ENCODE peak calls at places on chromosomes 3 and 15, in eight cellular contexts. L is KG1; W is HTR-8/SVneo; O is GM12865; N is iris pigment epithelial cell; E is lower lobe of right lung; A is stimulated activated CD4-positive, alpha-beta T cell treated with anti-CD3 and anti-CD28 coated beads, TNF-alpha, amount 100 ng/mL, for 1 hour; C is central memory CD4-positive, alpha-beta T cell. G is an unnamed sample.

GRCh38 chr3:127019449-127019848 is 36.5 kb downstream of the PLXNA1 start:
- DNase-seq in L (no peak), W (peak; percentile 27), O (no peak), N (peak; percentile 63), E (no peak), A (no peak), C (no peak), G (no peak)

GRCh38 chr15:76340198-76340801 is 3.7 kb downstream of the ISL2 start:
- DNase-seq in L (peak; percentile 22), W (no peak), O (peak; percentile 55), N (no peak), E (peak; percentile 52), A (no peak), C (no peak), G (peak; percentile 38)

GRCh38 chr15:75225951-75226732 is 24.5 kb downstream of the C15orf39 start:
- DNase-seq in L (no peak), W (no peak), O (no peak), N (no peak), E (no peak), A (no peak), C (no peak), G (no peak)

GRCh38 chr3:138768946-138769345 is 65.8 kb downstream of the PIK3CB start:
- DNase-seq in L (no peak), W (no peak), O (no peak), N (no peak), E (no peak), A (no peak), C (no peak), G (no peak)

GRCh38 chr3:59451041-59451763 is 401.4 kb upstream of the CFAP20DC start:
- DNase-seq in L (peak; percentile 22), W (no peak), O (peak; percentile 96), N (no peak), E (no peak), A (peak; percentile 39), C (peak; percentile 84), G (no peak)

GRCh38 chr15:78811825-78812183 is 540 bp upstream of the ADAMTS7 start:
- DNase-seq in L (no peak), W (no peak), O (no peak), N (no peak), E (peak; percentile 52), A (no peak), C (no peak), G (no peak)

GRCh38 chr15:100093211-100094126 is 248.3 kb downstream of the ADAMTS17 start:
- DNase-seq in L (no peak), W (no peak), O (no peak), N (peak; percentile 7), E (no peak), A (no peak), C (no peak), G (no peak)

GRCh38 chr3:148642214-148642613 is 55.5 kb upstream of the AGTR1 start:
- DNase-seq in L (no peak), W (no peak), O (no peak), N (peak; percentile 27), E (no peak), A (no peak), C (no peak), G (no peak)

GRCh38 chr15:89628791-89629715 is 26.2 kb downstream of the KIF7 start:
- DNase-seq in L (no peak), W (no peak), O (no peak), N (no peak), E (no peak), A (no peak), C (no peak), G (no peak)

GRCh38 chr15:84804005-84804803 is 13.0 kb upstream of the ALPK3 start:
- DNase-seq in L (no peak), W (no peak), O (no peak), N (no peak), E (no peak), A (no peak), C (no peak), G (no peak)

GRCh38 chr3:193711964-193712598 is 119.1 kb downstream of the OPA1 start:
- DNase-seq in L (no peak), W (no peak), O (no peak), N (no peak), E (no peak), A (no peak), C (no peak), G (peak; percentile 92)

GRCh38 chr15:47427463-47427862 is 289.8 kb upstream of the SEMA6D start:
- DNase-seq in L (no peak), W (no peak), O (no peak), N (no peak), E (no peak), A (no peak), C (no peak), G (no peak)

GRCh38 chr3:197257711-197258110 is 40.7 kb downstream of the DLG1 start:
- DNase-seq in L (no peak), W (no peak), O (no peak), N (no peak), E (no peak), A (no peak), C (no peak), G (no peak)

GRCh38 chr3:185733980-185734724 is 90.7 kb downstream of the IGF2BP2 start:
- DNase-seq in L (no peak), W (peak; percentile 73), O (peak; percentile 79), N (peak; percentile 91), E (no peak), A (no peak), C (no peak), G (peak; percentile 61)

GRCh38 chr15:98518823-98519561 is 129.3 kb upstream of the IGF1R start:
- DNase-seq in L (peak; percentile 66), W (peak; percentile 72), O (peak; percentile 76), N (peak; percentile 73), E (no peak), A (no peak), C (peak; percentile 39), G (peak; percentile 72)

GRCh38 chr3:70233112-70233511 is 79.3 kb downstream of the MDFIC2 start:
- DNase-seq in L (no peak), W (no peak), O (no peak), N (no peak), E (no peak), A (no peak), C (no peak), G (no peak)

GRCh38 chr3:139509631-139510030 is 29.9 kb downstream of the RBP1 start:
- DNase-seq in L (no peak), W (no peak), O (no peak), N (no peak), E (no peak), A (no peak), C (no peak), G (no peak)

GRCh38 chr3:4395448-4395847 is 71.6 kb downstream of the SUMF1 start:
- DNase-seq in L (no peak), W (no peak), O (no peak), N (peak; percentile 37), E (no peak), A (no peak), C (no peak), G (no peak)

GRCh38 chr3:4907050-4907449 is 72.2 kb upstream of the BHLHE40 start:
- DNase-seq in L (no peak), W (no peak), O (no peak), N (no peak), E (no peak), A (no peak), C (no peak), G (no peak)

GRCh38 chr3:56855856-56856538 is 54.2 kb upstream of the ARHGEF3 start:
- DNase-seq in L (no peak), W (peak; percentile 39), O (peak; percentile 30), N (peak; percentile 57), E (peak; percentile 54), A (no peak), C (no peak), G (no peak)

GRCh38 chr3:127061641-127062040 is 78.7 kb downstream of the PLXNA1 start:
- DNase-seq in L (no peak), W (no peak), O (no peak), N (no peak), E (no peak), A (no peak), C (no peak), G (no peak)

GRCh38 chr15:51649659-51650521 is 27.3 kb upstream of the DMXL2 start:
- DNase-seq in L (peak; percentile 45), W (peak; percentile 44), O (peak; percentile 86), N (peak; percentile 78), E (no peak), A (peak; percentile 13), C (peak; percentile 62), G (peak; percentile 66)

GRCh38 chr3:163879172-163879571 is 1199.1 kb downstream of the SI start:
- DNase-seq in L (no peak), W (no peak), O (peak; percentile 47), N (no peak), E (no peak), A (no peak), C (no peak), G (no peak)

GRCh38 chr3:119639494-119640350 is 20.7 kb downstream of the POPDC2 start:
- DNase-seq in L (no peak), W (no peak), O (peak; percentile 57), N (no peak), E (no peak), A (no peak), C (no peak), G (no peak)

GRCh38 chr3:54433846-54434245 is 311.5 kb downstream of the CACNA2D3 start:
- DNase-seq in L (no peak), W (no peak), O (peak; percentile 3), N (no peak), E (no peak), A (no peak), C (no peak), G (peak; percentile 14)

GRCh38 chr15:39367591-39367990 is 213.3 kb upstream of the THBS1 start:
- DNase-seq in L (no peak), W (no peak), O (no peak), N (peak; percentile 11), E (no peak), A (no peak), C (no peak), G (no peak)

G was measured in COR-L47.